ENCODE peak calls at places on chromosomes 5 and 9, in five cellular contexts. One of them, this sample, is unnamed.

GRCh38 chr5:139667001-139667729 is 19.0 kb downstream of the CXXC5 start:
- DNase-seq in esophagus squamous epithelium: no peak
- DNase-seq in left ventricle myocardium superior: no peak
- DNase-seq in AG09319: no peak
- DNase-seq in Caki2: no peak
- DNase-seq in this sample: no peak

GRCh38 chr5:61701877-61702602 is 370.0 kb downstream of the ZSWIM6 start:
- DNase-seq in left ventricle myocardium superior: no peak
- DNase-seq in Caki2: no peak
- DNase-seq in esophagus squamous epithelium: no peak
- DNase-seq in AG09319: no peak
- DNase-seq in this sample: no peak

GRCh38 chr5:179280095-179280490 is 65.2 kb downstream of the ADAMTS2 start:
- DNase-seq in AG09319: no peak
- DNase-seq in left ventricle myocardium superior: no peak
- DNase-seq in esophagus squamous epithelium: no peak
- DNase-seq in Caki2: no peak
- DNase-seq in this sample: peak

GRCh38 chr9:90107864-90108263 is 503.1 kb downstream of the GADD45G start:
- DNase-seq in esophagus squamous epithelium: no peak
- DNase-seq in Caki2: no peak
- DNase-seq in AG09319: no peak
- DNase-seq in left ventricle myocardium superior: no peak
- DNase-seq in this sample: no peak

GRCh38 chr9:136051568-136052432 is 43.3 kb downstream of the NACC2 start:
- DNase-seq in esophagus squamous epithelium: no peak
- DNase-seq in left ventricle myocardium superior: peak
- DNase-seq in AG09319: no peak
- DNase-seq in Caki2: peak
- DNase-seq in this sample: peak

GRCh38 chr9:17793713-17794622 is 215.1 kb downstream of the SH3GL2 start:
- DNase-seq in AG09319: no peak
- DNase-seq in Caki2: no peak
- DNase-seq in left ventricle myocardium superior: no peak
- DNase-seq in esophagus squamous epithelium: no peak
- DNase-seq in this sample: no peak

GRCh38 chr5:125700380-125700856 is 722.8 kb upstream of the GRAMD2B start:
- DNase-seq in AG09319: no peak
- DNase-seq in esophagus squamous epithelium: no peak
- DNase-seq in Caki2: peak
- DNase-seq in left ventricle myocardium superior: no peak
- DNase-seq in this sample: no peak

GRCh38 chr9:85202596-85202995 is 533.1 kb downstream of the NTRK2 start:
- DNase-seq in AG09319: no peak
- DNase-seq in left ventricle myocardium superior: no peak
- DNase-seq in esophagus squamous epithelium: no peak
- DNase-seq in Caki2: no peak
- DNase-seq in this sample: no peak

GRCh38 chr5:98865690-98866089 is 63.1 kb downstream of the CHD1 start:
- DNase-seq in AG09319: no peak
- DNase-seq in Caki2: peak
- DNase-seq in left ventricle myocardium superior: no peak
- DNase-seq in esophagus squamous epithelium: no peak
- DNase-seq in this sample: no peak

GRCh38 chr9:76803083-76803482 is 38.8 kb downstream of the PCA3 start:
- DNase-seq in Caki2: no peak
- DNase-seq in left ventricle myocardium superior: no peak
- DNase-seq in esophagus squamous epithelium: no peak
- DNase-seq in AG09319: no peak
- DNase-seq in this sample: no peak

GRCh38 chr5:56247596-56247995 is 14.5 kb upstream of the ANKRD55 start:
- DNase-seq in AG09319: peak
- DNase-seq in left ventricle myocardium superior: no peak
- DNase-seq in Caki2: no peak
- DNase-seq in esophagus squamous epithelium: no peak
- DNase-seq in this sample: no peak

GRCh38 chr5:32572778-32573480 is 12.4 kb upstream of the SUB1 start:
- DNase-seq in Caki2: no peak
- DNase-seq in esophagus squamous epithelium: no peak
- DNase-seq in left ventricle myocardium superior: no peak
- DNase-seq in AG09319: no peak
- DNase-seq in this sample: no peak

GRCh38 chr5:108726446-108727091 is 21.1 kb upstream of the FER start:
- DNase-seq in Caki2: no peak
- DNase-seq in left ventricle myocardium superior: no peak
- DNase-seq in AG09319: no peak
- DNase-seq in esophagus squamous epithelium: no peak
- DNase-seq in this sample: no peak

GRCh38 chr5:89437450-89438435 is 554.8 kb upstream of the MEF2C start:
- DNase-seq in AG09319: no peak
- DNase-seq in left ventricle myocardium superior: no peak
- DNase-seq in esophagus squamous epithelium: no peak
- DNase-seq in Caki2: peak
- DNase-seq in this sample: no peak

GRCh38 chr5:173178369-173178910 is 34.1 kb downstream of the BNIP1 start:
- DNase-seq in esophagus squamous epithelium: no peak
- DNase-seq in Caki2: no peak
- DNase-seq in left ventricle myocardium superior: no peak
- DNase-seq in AG09319: no peak
- DNase-seq in this sample: no peak

GRCh38 chr9:87547665-87548064 is 50.0 kb downstream of the DAPK1 start:
- DNase-seq in esophagus squamous epithelium: no peak
- DNase-seq in Caki2: peak
- DNase-seq in AG09319: no peak
- DNase-seq in left ventricle myocardium superior: no peak
- DNase-seq in this sample: peak

GRCh38 chr5:119340597-119341218 is 15.1 kb upstream of the TNFAIP8 start:
- DNase-seq in Caki2: no peak
- DNase-seq in left ventricle myocardium superior: no peak
- DNase-seq in esophagus squamous epithelium: no peak
- DNase-seq in AG09319: no peak
- DNase-seq in this sample: no peak

GRCh38 chr5:10559151-10559550 is 4.7 kb upstream of the ANKRD33B start:
- DNase-seq in Caki2: no peak
- DNase-seq in esophagus squamous epithelium: no peak
- DNase-seq in AG09319: no peak
- DNase-seq in left ventricle myocardium superior: no peak
- DNase-seq in this sample: no peak

GRCh38 chr5:139895046-139895445 is 99.4 kb downstream of the PSD2 start:
- DNase-seq in Caki2: no peak
- DNase-seq in left ventricle myocardium superior: no peak
- DNase-seq in AG09319: no peak
- DNase-seq in esophagus squamous epithelium: no peak
- DNase-seq in this sample: no peak

GRCh38 chr5:56803894-56804293 is 11.5 kb upstream of the MAP3K1 start:
- DNase-seq in esophagus squamous epithelium: no peak
- DNase-seq in Caki2: no peak
- DNase-seq in AG09319: no peak
- DNase-seq in left ventricle myocardium superior: no peak
- DNase-seq in this sample: no peak

GRCh38 chr5:170907758-170908157 is 45.9 kb downstream of the RANBP17 start:
- DNase-seq in Caki2: peak
- DNase-seq in left ventricle myocardium superior: no peak
- DNase-seq in AG09319: no peak
- DNase-seq in esophagus squamous epithelium: no peak
- DNase-seq in this sample: no peak

GRCh38 chr5:115599502-115599901 is 2.8 kb downstream of the TICAM2 start:
- DNase-seq in Caki2: no peak
- DNase-seq in left ventricle myocardium superior: peak
- DNase-seq in AG09319: no peak
- DNase-seq in esophagus squamous epithelium: no peak
- DNase-seq in this sample: no peak

GRCh38 chr5:168434746-168435321 is 51.4 kb upstream of the RARS1 start:
- DNase-seq in AG09319: no peak
- DNase-seq in left ventricle myocardium superior: no peak
- DNase-seq in Caki2: no peak
- DNase-seq in esophagus squamous epithelium: no peak
- DNase-seq in this sample: no peak

GRCh38 chr9:3863114-3863528 is 337.3 kb upstream of the RFX3 start:
- DNase-seq in esophagus squamous epithelium: no peak
- DNase-seq in AG09319: peak
- DNase-seq in Caki2: peak
- DNase-seq in left ventricle myocardium superior: no peak
- DNase-seq in this sample: no peak

GRCh38 chr9:120383999-120384924 is 195.7 kb downstream of the CDK5RAP2 start:
- DNase-seq in esophagus squamous epithelium: no peak
- DNase-seq in AG09319: peak
- DNase-seq in left ventricle myocardium superior: peak
- DNase-seq in Caki2: no peak
- DNase-seq in this sample: no peak

GRCh38 chr5:16540421-16540820 is 74.8 kb upstream of the ZNF622 start:
- DNase-seq in esophagus squamous epithelium: no peak
- DNase-seq in left ventricle myocardium superior: no peak
- DNase-seq in Caki2: peak
- DNase-seq in AG09319: no peak
- DNase-seq in this sample: no peak

GRCh38 chr9:137241490-137242328 is 622 bp downstream of the TUBB4B start:
- DNase-seq in esophagus squamous epithelium: no peak
- DNase-seq in AG09319: no peak
- DNase-seq in left ventricle myocardium superior: peak
- DNase-seq in Caki2: no peak
- DNase-seq in this sample: peak

GRCh38 chr9:121718063-121718462 is 66.6 kb downstream of the DAB2IP start:
- DNase-seq in esophagus squamous epithelium: no peak
- DNase-seq in AG09319: no peak
- DNase-seq in left ventricle myocardium superior: peak
- DNase-seq in Caki2: no peak
- DNase-seq in this sample: no peak

GRCh38 chr5:145825751-145826180 is 9.4 kb downstream of the PRELID2 start:
- DNase-seq in left ventricle myocardium superior: no peak
- DNase-seq in Caki2: peak
- DNase-seq in esophagus squamous epithelium: no peak
- DNase-seq in AG09319: peak
- DNase-seq in this sample: no peak

GRCh38 chr9:136140966-136141365 is 22.3 kb upstream of the TMEM250 start:
- DNase-seq in Caki2: no peak
- DNase-seq in esophagus squamous epithelium: no peak
- DNase-seq in left ventricle myocardium superior: peak
- DNase-seq in AG09319: no peak
- DNase-seq in this sample: no peak

GRCh38 chr9:113632776-113633590 is 169.5 kb downstream of the RGS3 start:
- DNase-seq in AG09319: no peak
- DNase-seq in esophagus squamous epithelium: no peak
- DNase-seq in left ventricle myocardium superior: no peak
- DNase-seq in Caki2: no peak
- DNase-seq in this sample: no peak

This sample was measured in kidney.